ENCODE peak calls at places on chromosomes 16 and 17, in six cellular contexts. P, E, M, O, L and Q are unnamed samples.
A peak's percentile ranks its signal among the peaks of the same experiment; 100 is the strongest.

GRCh38 chr16:80285089-80285488 is 255.7 kb upstream of the DYNLRB2 start:
- DNase-seq in O (no peak), P (peak; percentile 74), E (peak; percentile 82), M (peak; percentile 42), L (peak; percentile 75), Q (no peak)

GRCh38 chr17:77323413-77324171 is 182.8 kb downstream of the SEC14L1 start:
- DNase-seq in O (no peak), E (peak; percentile 28), L (peak; percentile 79), M (peak; percentile 40), P (peak; percentile 78), Q (peak; percentile 10)

GRCh38 chr16:66227766-66228530 is 138.5 kb upstream of the CDH5 start:
- DNase-seq in P (no peak), M (no peak), L (no peak), E (no peak), O (no peak), Q (no peak)

GRCh38 chr17:74340470-74341023 is 14.5 kb downstream of the KIF19 start:
- DNase-seq in P (no peak), L (no peak), M (no peak), E (no peak), O (no peak), Q (no peak)

GRCh38 chr17:32174889-32175288 is 32.6 kb downstream of the RHOT1 start:
- DNase-seq in M (no peak), L (no peak), O (no peak), E (no peak), P (no peak), Q (no peak)

GRCh38 chr17:43701318-43701743 is 39.6 kb upstream of the MEOX1 start:
- DNase-seq in L (peak; percentile 85), E (peak; percentile 73), P (peak; percentile 91), O (no peak), M (no peak), Q (no peak)

GRCh38 chr17:50337956-50338355 is 8.0 kb upstream of the XYLT2 start:
- DNase-seq in P (no peak), O (no peak), E (no peak), L (no peak), M (peak; percentile 60), Q (no peak)

GRCh38 chr16:84647830-84648594 is at the start of gene KLHL36:
- DNase-seq in L (no peak), M (peak; percentile 11), E (peak; percentile 88), P (peak; percentile 18), O (peak; percentile 50), Q (no peak)

GRCh38 chr16:71504901-71505300 is 15.8 kb upstream of the ZNF19 start:
- DNase-seq in L (no peak), P (no peak), O (no peak), M (no peak), E (no peak), Q (no peak)

GRCh38 chr17:2995362-2995761 is 68.0 kb downstream of the OR1D5 start:
- DNase-seq in O (no peak), E (no peak), M (no peak), P (no peak), L (no peak), Q (no peak)

GRCh38 chr17:57735707-57736106 is 9.4 kb downstream of the CCDC182 start:
- DNase-seq in M (no peak), E (no peak), P (no peak), O (no peak), L (no peak), Q (peak; percentile 50)

GRCh38 chr17:13209091-13209490 is 191.3 kb upstream of the ELAC2 start:
- DNase-seq in M (no peak), O (no peak), E (no peak), L (peak; percentile 19), P (peak; percentile 8), Q (no peak)

GRCh38 chr16:82391690-82392089 is 221.7 kb upstream of the MPHOSPH6 start:
- DNase-seq in P (no peak), O (no peak), E (no peak), M (no peak), L (no peak), Q (no peak)

GRCh38 chr16:965487-965886 is 5.3 kb downstream of the LMF1 start:
- DNase-seq in L (no peak), O (no peak), P (no peak), M (no peak), E (no peak), Q (no peak)

GRCh38 chr16:79484237-79484636 is 116.3 kb downstream of the MAF start:
- DNase-seq in E (no peak), O (no peak), L (no peak), P (no peak), M (no peak), Q (no peak)

GRCh38 chr17:29933379-29933778 is 3.4 kb upstream of the SSH2 start:
- DNase-seq in P (peak; percentile 17), E (no peak), M (peak; percentile 54), O (no peak), L (peak; percentile 43), Q (no peak)